ENCODE peak calls at places on chromosomes 2 and 18, in eight cellular contexts. A is mucosa of gallbladder; K is WERI-Rb-1; W is NCI-H774; V is amniotic epithelial cell; H is frontal cortex; S is activated CD8-positive, alpha-beta memory T cell treated with anti-CD3 and anti-CD28 coated beads for 24 hours; T is fibroblast of the aortic adventitia. I is an unnamed sample.

GRCh38 chr18:5440297-5440696 is 103.5 kb downstream of the EPB41L3 start:
- DNase-seq in A (no peak), K (no peak), W (no peak), V (no peak), H (no peak), S (no peak), T (no peak), I (no peak)

GRCh38 chr2:220575963-220576362 is 948.5 kb downstream of the SLC4A3 start:
- DNase-seq in A (no peak), K (no peak), W (no peak), V (peak; percentile 41), H (no peak), S (no peak), T (peak; percentile 53), I (no peak)

GRCh38 chr18:48787523-48788151 is 163.1 kb downstream of the SMAD7 start:
- DNase-seq in A (no peak), K (no peak), W (no peak), V (peak; percentile 31), H (no peak), S (no peak), T (no peak), I (no peak)

GRCh38 chr18:50163505-50163904 is 31.4 kb downstream of the MYO5B start:
- DNase-seq in A (no peak), K (no peak), W (no peak), V (no peak), H (no peak), S (no peak), T (no peak), I (no peak)

GRCh38 chr2:149020432-149020851 is 18.1 kb upstream of the LYPD6B start:
- DNase-seq in A (no peak), K (no peak), W (peak; percentile 53), V (peak; percentile 18), H (no peak), S (no peak), T (no peak), I (no peak)

GRCh38 chr2:175414872-175415487 is 233.5 kb upstream of the ATP5MC3 start:
- DNase-seq in A (peak; percentile 42), K (peak; percentile 36), W (peak; percentile 17), V (peak; percentile 54), H (peak; percentile 18), S (no peak), T (peak; percentile 66), I (peak; percentile 14)

GRCh38 chr2:119753041-119753929 is 6.4 kb upstream of the PTPN4 start:
- DNase-seq in A (no peak), K (peak; percentile 32), W (peak; percentile 25), V (peak; percentile 47), H (no peak), S (no peak), T (peak; percentile 70), I (no peak)

GRCh38 chr2:18544171-18544570 is 16.3 kb downstream of the RDH14 start:
- DNase-seq in A (no peak), K (no peak), W (no peak), V (no peak), H (no peak), S (no peak), T (no peak), I (no peak)

GRCh38 chr2:142629193-142629592 is 248.3 kb upstream of the KYNU start:
- DNase-seq in A (no peak), K (no peak), W (no peak), V (peak; percentile 1), H (no peak), S (no peak), T (no peak), I (no peak)

GRCh38 chr18:59267511-59268126 is 5.6 kb downstream of the RAX start:
- DNase-seq in A (no peak), K (no peak), W (no peak), V (no peak), H (no peak), S (no peak), T (peak; percentile 14), I (no peak)

GRCh38 chr18:11175266-11175947 is 26.0 kb upstream of the PIEZO2 start:
- DNase-seq in A (no peak), K (no peak), W (no peak), V (peak; percentile 68), H (no peak), S (no peak), T (peak; percentile 78), I (no peak)

GRCh38 chr2:96805026-96805425 is 11.0 kb upstream of the CNNM3 start:
- DNase-seq in A (no peak), K (no peak), W (no peak), V (no peak), H (no peak), S (no peak), T (no peak), I (no peak)

GRCh38 chr2:10717630-10718029 is 3.8 kb upstream of the ATP6V1C2 start:
- DNase-seq in A (peak; percentile 18), K (peak; percentile 39), W (no peak), V (peak; percentile 55), H (no peak), S (no peak), T (peak; percentile 85), I (no peak)

GRCh38 chr2:23509071-23509470 is 124.1 kb downstream of the KLHL29 start:
- DNase-seq in A (no peak), K (peak; percentile 42), W (no peak), V (no peak), H (no peak), S (no peak), T (no peak), I (no peak)

GRCh38 chr18:7926526-7926925 is 359.4 kb downstream of the PTPRM start:
- DNase-seq in A (peak; percentile 76), K (peak; percentile 23), W (peak; percentile 59), V (no peak), H (no peak), S (no peak), T (no peak), I (no peak)

GRCh38 chr2:216539791-216540241 is 41.2 kb downstream of the RPL37A start:
- DNase-seq in A (peak; percentile 75), K (no peak), W (peak; percentile 75), V (no peak), H (no peak), S (no peak), T (no peak), I (no peak)

GRCh38 chr2:37471994-37472393 is 127.6 kb downstream of the QPCT start:
- DNase-seq in A (no peak), K (no peak), W (no peak), V (peak; percentile 89), H (no peak), S (no peak), T (peak; percentile 76), I (no peak)